ENCODE peak calls at places on chromosomes 1 and 21, in six cellular contexts. Q is RWPE1, A is bronchial epithelial cell, R is left lung, N is choroid plexus epithelial cell, W is K562. S is an unnamed sample.

GRCh38 chr1:3030663-3031381 is 9.6 kb downstream of the ACTRT2 start:
- DNase-seq in Q (no peak), A (no peak), R (peak), N (no peak), W (no peak), S (no peak)

GRCh38 chr1:41381691-41382530 is 20.7 kb downstream of the FOXO6 start:
- DNase-seq in Q (peak), A (peak), R (peak), N (no peak), W (no peak), S (peak)

GRCh38 chr1:21541835-21542234 is 32.6 kb downstream of the ALPL start:
- DNase-seq in Q (no peak), A (no peak), R (no peak), N (peak), W (no peak), S (no peak)

GRCh38 chr1:60765204-60765603 is 317.2 kb upstream of the NFIA start:
- DNase-seq in Q (peak), A (peak), R (no peak), N (peak), W (peak), S (no peak)

GRCh38 chr1:116168277-116169032 is 57.3 kb downstream of the MAB21L3 start:
- DNase-seq in Q (peak), A (peak), R (peak), N (peak), W (peak), S (peak)

GRCh38 chr21:43321111-43321510 is 105.8 kb downstream of the SIK1 start:
- DNase-seq in Q (no peak), A (no peak), R (peak), N (peak), W (no peak), S (no peak)

GRCh38 chr1:216847385-216848036 is 124.3 kb upstream of the ESRRG start:
- DNase-seq in Q (no peak), A (peak), R (no peak), N (no peak), W (no peak), S (no peak)

GRCh38 chr1:3402258-3403010 is 52.0 kb upstream of the ARHGEF16 start:
- DNase-seq in Q (no peak), A (no peak), R (no peak), N (no peak), W (no peak), S (no peak)

GRCh38 chr1:151540021-151540981 is at the start of gene TUFT1:
- DNase-seq in Q (peak), A (peak), R (peak), N (peak), W (peak), S (peak)

GRCh38 chr1:19437911-19438310 is 47.4 kb downstream of the CAPZB start:
- DNase-seq in Q (no peak), A (no peak), R (peak), N (peak), W (no peak), S (no peak)

GRCh38 chr1:69523032-69523431 is 44.7 kb upstream of the LRRC7 start:
- DNase-seq in Q (peak), A (peak), R (no peak), N (peak), W (peak), S (no peak)

GRCh38 chr1:246801241-246802020 is 77.2 kb downstream of the SCCPDH start:
- DNase-seq in Q (no peak), A (no peak), R (no peak), N (peak), W (no peak), S (no peak)

GRCh38 chr1:6724517-6725141 is 23.0 kb upstream of the DNAJC11 start:
- DNase-seq in Q (peak), A (peak), R (no peak), N (peak), W (no peak), S (no peak)

GRCh38 chr1:92484472-92485373 is 2.0 kb downstream of the GFI1 start:
- DNase-seq in Q (no peak), A (no peak), R (peak), N (no peak), W (no peak), S (peak)
- TF ChIP-seq CTCF in Q (no peak), A (no peak), R (no peak), N (peak), W (no peak), S (no peak)

GRCh38 chr1:91617242-91617837 is 116.7 kb downstream of the CDC7 start:
- DNase-seq in Q (no peak), A (no peak), R (peak), N (peak), W (peak), S (no peak)
- TF ChIP-seq CTCF in Q (no peak), A (peak), R (no peak), N (peak), W (peak), S (no peak)

GRCh38 chr1:40094481-40095110 is 2.5 kb downstream of the PPT1 start:
- DNase-seq in Q (no peak), A (no peak), R (no peak), N (no peak), W (no peak), S (no peak)

GRCh38 chr1:40092241-40092640 is 4.8 kb downstream of the PPT1 start:
- DNase-seq in Q (no peak), A (no peak), R (no peak), N (no peak), W (no peak), S (no peak)

GRCh38 chr1:40092811-40093617 is 4.0 kb downstream of the PPT1 start:
- DNase-seq in Q (no peak), A (no peak), R (no peak), N (no peak), W (no peak), S (no peak)

GRCh38 chr1:40096646-40096976 is 441 bp downstream of the PPT1 start:
- DNase-seq in Q (peak), A (no peak), R (no peak), N (no peak), W (no peak), S (no peak)

GRCh38 chr1:40096977-40097782 is at the start of gene PPT1:
- DNase-seq in Q (peak), A (peak), R (peak), N (peak), W (peak), S (peak)
- TF ChIP-seq CTCF in Q (no peak), A (peak), R (no peak), N (peak), W (peak), S (no peak)

DNA sequence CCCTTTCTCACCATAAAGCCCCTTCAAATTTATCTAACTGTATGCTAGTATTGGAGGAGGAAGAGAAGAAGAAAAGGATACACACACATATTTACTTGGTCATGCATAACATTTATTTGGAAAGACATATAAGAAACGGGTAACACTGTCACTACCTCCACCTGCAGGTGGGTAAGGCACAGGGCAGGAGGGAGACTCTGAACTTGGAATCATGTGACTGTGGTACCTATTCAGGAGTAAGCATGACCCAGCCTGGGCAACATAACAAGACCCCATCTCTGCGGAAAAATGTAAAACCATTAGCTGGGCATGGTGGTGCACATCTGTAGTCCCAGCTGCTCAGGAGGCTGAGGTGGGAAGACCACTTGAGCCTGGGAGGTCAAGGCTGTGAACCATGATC is 1.4 kb upstream of the PADI6 start:
- DNase-seq in Q (peak), A (peak), R (no peak), N (no peak), W (peak), S (no peak)
- TF ChIP-seq CTCF in Q (no peak), A (peak), R (no peak), N (peak), W (peak), S (no peak)

S was measured in mesothelial cell of epicardium.